ENCODE peak calls at places on chromosomes 12 and 14, in eight cellular contexts. One of them, this sample, is unnamed.

GRCh38 chr12:53152390-53152789 is 28.1 kb upstream of the ZNF740 start:
- DNase-seq in HCT116: no peak
- DNase-seq in A549: no peak
- DNase-seq in K562: no peak
- DNase-seq in endothelial cell of umbilical vein: no peak
- DNase-seq in GM12878: no peak
- DNase-seq in SK-N-SH: no peak
- DNase-seq in NB4: no peak
- DNase-seq in this sample: no peak

GRCh38 chr12:31600764-31601163 is 9.8 kb upstream of the DENND5B start:
- DNase-seq in HCT116: no peak
- DNase-seq in A549: no peak
- DNase-seq in K562: no peak
- DNase-seq in endothelial cell of umbilical vein: peak; percentile 86
- DNase-seq in GM12878: no peak
- DNase-seq in SK-N-SH: no peak
- DNase-seq in NB4: no peak
- DNase-seq in this sample: no peak

GRCh38 chr14:85514487-85514886 is 15.5 kb upstream of the FLRT2 start:
- DNase-seq in HCT116: no peak
- DNase-seq in A549: no peak
- DNase-seq in K562: no peak
- DNase-seq in endothelial cell of umbilical vein: no peak
- DNase-seq in GM12878: no peak
- DNase-seq in SK-N-SH: no peak
- DNase-seq in NB4: no peak
- DNase-seq in this sample: no peak

GRCh38 chr14:100307215-100308111 is 1.2 kb upstream of the SLC25A29 start:
- DNase-seq in HCT116: no peak
- DNase-seq in A549: no peak
- DNase-seq in K562: no peak
- DNase-seq in endothelial cell of umbilical vein: peak; percentile 22
- DNase-seq in GM12878: no peak
- DNase-seq in SK-N-SH: peak; percentile 78
- DNase-seq in NB4: peak; percentile 32
- DNase-seq in this sample: peak; percentile 52

GRCh38 chr14:100042328-100042727 is 22.9 kb upstream of the EVL start:
- DNase-seq in HCT116: no peak
- DNase-seq in A549: no peak
- DNase-seq in K562: no peak
- DNase-seq in endothelial cell of umbilical vein: no peak
- DNase-seq in GM12878: no peak
- DNase-seq in SK-N-SH: no peak
- DNase-seq in NB4: peak; percentile 76
- DNase-seq in this sample: no peak

GRCh38 chr14:97217094-97217885 is 420.1 kb downstream of the VRK1 start:
- DNase-seq in HCT116: no peak
- DNase-seq in A549: no peak
- DNase-seq in K562: no peak
- DNase-seq in endothelial cell of umbilical vein: no peak
- DNase-seq in GM12878: no peak
- DNase-seq in SK-N-SH: no peak
- DNase-seq in NB4: no peak
- DNase-seq in this sample: no peak

GRCh38 chr14:104550340-104550848 is 29.2 kb upstream of the C14orf180 start:
- DNase-seq in HCT116: no peak
- DNase-seq in A549: no peak
- DNase-seq in K562: no peak
- DNase-seq in endothelial cell of umbilical vein: no peak
- DNase-seq in GM12878: no peak
- DNase-seq in SK-N-SH: peak; percentile 19
- DNase-seq in NB4: no peak
- DNase-seq in this sample: no peak

GRCh38 chr14:35369701-35370191 is 34.8 kb downstream of the NFKBIA start:
- DNase-seq in HCT116: no peak
- DNase-seq in A549: peak; percentile 73
- DNase-seq in K562: no peak
- DNase-seq in endothelial cell of umbilical vein: no peak
- DNase-seq in GM12878: no peak
- DNase-seq in SK-N-SH: no peak
- DNase-seq in NB4: no peak
- DNase-seq in this sample: no peak

GRCh38 chr12:80590085-80590484 is 117.3 kb upstream of the MYF6 start:
- DNase-seq in HCT116: no peak
- DNase-seq in A549: no peak
- DNase-seq in K562: no peak
- DNase-seq in endothelial cell of umbilical vein: no peak
- DNase-seq in GM12878: no peak
- DNase-seq in SK-N-SH: no peak
- DNase-seq in NB4: no peak
- DNase-seq in this sample: no peak

GRCh38 chr12:90085491-90086274 is 377.0 kb upstream of the ATP2B1 start:
- DNase-seq in HCT116: no peak
- DNase-seq in A549: no peak
- DNase-seq in K562: no peak
- DNase-seq in endothelial cell of umbilical vein: no peak
- DNase-seq in GM12878: no peak
- DNase-seq in SK-N-SH: no peak
- DNase-seq in NB4: no peak
- DNase-seq in this sample: no peak

GRCh38 chr14:59890676-59891075 is 20.1 kb upstream of the RTN1 start:
- DNase-seq in HCT116: no peak
- DNase-seq in A549: no peak
- DNase-seq in K562: no peak
- DNase-seq in endothelial cell of umbilical vein: no peak
- DNase-seq in GM12878: no peak
- DNase-seq in SK-N-SH: no peak
- DNase-seq in NB4: no peak
- DNase-seq in this sample: no peak

GRCh38 chr14:93103392-93104080 is 12.2 kb downstream of the ITPK1 start:
- DNase-seq in HCT116: no peak
- DNase-seq in A549: no peak
- DNase-seq in K562: no peak
- DNase-seq in endothelial cell of umbilical vein: no peak
- DNase-seq in GM12878: peak; percentile 72
- DNase-seq in SK-N-SH: peak; percentile 9
- DNase-seq in NB4: peak; percentile 88
- DNase-seq in this sample: no peak

GRCh38 chr12:92927055-92927435 is 2.0 kb downstream of the EEA1 start:
- DNase-seq in HCT116: no peak
- DNase-seq in A549: peak; percentile 59
- DNase-seq in K562: no peak
- DNase-seq in endothelial cell of umbilical vein: peak; percentile 41
- DNase-seq in GM12878: peak; percentile 44
- DNase-seq in SK-N-SH: peak; percentile 25
- DNase-seq in NB4: peak; percentile 61
- DNase-seq in this sample: no peak

GRCh38 chr14:32400480-32400879 is 71.4 kb downstream of the AKAP6 start:
- DNase-seq in HCT116: no peak
- DNase-seq in A549: no peak
- DNase-seq in K562: no peak
- DNase-seq in endothelial cell of umbilical vein: no peak
- DNase-seq in GM12878: no peak
- DNase-seq in SK-N-SH: no peak
- DNase-seq in NB4: no peak
- DNase-seq in this sample: no peak

GRCh38 chr14:87952307-87953094 is 40.5 kb downstream of the GALC start:
- DNase-seq in HCT116: no peak
- DNase-seq in A549: no peak
- DNase-seq in K562: no peak
- DNase-seq in endothelial cell of umbilical vein: no peak
- DNase-seq in GM12878: no peak
- DNase-seq in SK-N-SH: no peak
- DNase-seq in NB4: peak; percentile 5
- DNase-seq in this sample: no peak

GRCh38 chr14:91383439-91383838 is 34.2 kb downstream of the CCDC88C start:
- DNase-seq in HCT116: no peak
- DNase-seq in A549: no peak
- DNase-seq in K562: no peak
- DNase-seq in endothelial cell of umbilical vein: no peak
- DNase-seq in GM12878: no peak
- DNase-seq in SK-N-SH: no peak
- DNase-seq in NB4: no peak
- DNase-seq in this sample: peak; percentile 48

GRCh38 chr12:50922820-50923219 is 29.5 kb upstream of the HIGD1C start:
- DNase-seq in HCT116: no peak
- DNase-seq in A549: no peak
- DNase-seq in K562: no peak
- DNase-seq in endothelial cell of umbilical vein: peak; percentile 47
- DNase-seq in GM12878: no peak
- DNase-seq in SK-N-SH: peak; percentile 36
- DNase-seq in NB4: no peak
- DNase-seq in this sample: no peak

GRCh38 chr14:23522643-23523198 is 28.8 kb downstream of the ZFHX2 start:
- DNase-seq in HCT116: no peak
- DNase-seq in A549: no peak
- DNase-seq in K562: no peak
- DNase-seq in endothelial cell of umbilical vein: no peak
- DNase-seq in GM12878: no peak
- DNase-seq in SK-N-SH: no peak
- DNase-seq in NB4: no peak
- DNase-seq in this sample: no peak

GRCh38 chr14:23517650-23518329 is 33.8 kb downstream of the ZFHX2 start:
- DNase-seq in HCT116: no peak
- DNase-seq in A549: no peak
- DNase-seq in K562: no peak
- DNase-seq in endothelial cell of umbilical vein: no peak
- DNase-seq in GM12878: no peak
- DNase-seq in SK-N-SH: no peak
- DNase-seq in NB4: no peak
- DNase-seq in this sample: no peak

GRCh38 chr14:23520899-23521521 is 30.6 kb downstream of the ZFHX2 start:
- DNase-seq in HCT116: no peak
- DNase-seq in A549: no peak
- DNase-seq in K562: no peak
- DNase-seq in endothelial cell of umbilical vein: no peak
- DNase-seq in GM12878: no peak
- DNase-seq in SK-N-SH: no peak
- DNase-seq in NB4: no peak
- DNase-seq in this sample: no peak

GRCh38 chr14:23521785-23522640 is 29.6 kb downstream of the ZFHX2 start:
- DNase-seq in HCT116: no peak
- DNase-seq in A549: no peak
- DNase-seq in K562: no peak
- DNase-seq in endothelial cell of umbilical vein: no peak
- DNase-seq in GM12878: no peak
- DNase-seq in SK-N-SH: no peak
- DNase-seq in NB4: no peak
- DNase-seq in this sample: no peak

DNA sequence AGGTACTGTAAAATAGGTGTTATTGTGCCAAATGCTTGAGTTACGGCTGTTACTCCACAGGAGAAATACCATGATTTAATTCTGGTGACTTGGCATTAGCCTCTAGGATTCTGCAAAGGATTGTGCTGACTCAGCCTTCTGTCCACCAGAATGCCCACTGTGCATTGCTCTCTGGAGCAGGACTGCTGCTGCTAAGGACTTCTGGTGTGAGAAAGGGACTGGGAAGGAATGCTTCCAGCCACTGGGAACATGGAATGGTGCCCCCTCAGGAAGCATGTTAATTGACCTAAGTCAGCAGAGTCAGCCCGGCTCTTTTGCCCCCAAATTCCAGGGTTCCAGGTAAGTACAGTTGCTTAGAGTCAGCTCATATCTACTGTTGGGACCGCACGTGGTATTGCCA is 32.8 kb downstream of the ZFHX2 start:
- DNase-seq in HCT116: no peak
- DNase-seq in A549: no peak
- DNase-seq in K562: no peak
- DNase-seq in endothelial cell of umbilical vein: no peak
- DNase-seq in GM12878: no peak
- DNase-seq in SK-N-SH: no peak
- DNase-seq in NB4: no peak
- DNase-seq in this sample: no peak
- TF ChIP-seq CTCF in HCT116: no peak
- TF ChIP-seq CTCF in A549: no peak
- TF ChIP-seq CTCF in K562: no peak
- TF ChIP-seq CTCF in endothelial cell of umbilical vein: no peak
- TF ChIP-seq CTCF in GM12878: no peak
- TF ChIP-seq CTCF in SK-N-SH: no peak
- TF ChIP-seq CTCF in NB4: no peak
- TF ChIP-seq CTCF in this sample: no peak

GRCh38 chr14:101762530-101763101 is 1.1 kb downstream of the PPP2R5C start:
- DNase-seq in HCT116: no peak
- DNase-seq in A549: no peak
- DNase-seq in K562: no peak
- DNase-seq in endothelial cell of umbilical vein: no peak
- DNase-seq in GM12878: no peak
- DNase-seq in SK-N-SH: no peak
- DNase-seq in NB4: no peak
- DNase-seq in this sample: no peak

GRCh38 chr14:101763941-101764709 is 2.6 kb downstream of the PPP2R5C start:
- DNase-seq in HCT116: no peak
- DNase-seq in A549: no peak
- DNase-seq in K562: no peak
- DNase-seq in endothelial cell of umbilical vein: no peak
- DNase-seq in GM12878: no peak
- DNase-seq in SK-N-SH: no peak
- DNase-seq in NB4: no peak
- DNase-seq in this sample: no peak

GRCh38 chr14:101761032-101761880 is at the start of gene PPP2R5C:
- DNase-seq in HCT116: peak; percentile 62
- DNase-seq in A549: peak; percentile 91
- DNase-seq in K562: peak; percentile 84
- DNase-seq in endothelial cell of umbilical vein: peak; percentile 83
- DNase-seq in GM12878: no peak
- DNase-seq in SK-N-SH: peak; percentile 96
- DNase-seq in NB4: peak; percentile 92
- DNase-seq in this sample: peak; percentile 83

GRCh38 chr14:101760138-101761011 is 1.1 kb upstream of the PPP2R5C start:
- DNase-seq in HCT116: peak; percentile 94
- DNase-seq in A549: peak; percentile 98
- DNase-seq in K562: peak; percentile 91
- DNase-seq in endothelial cell of umbilical vein: peak; percentile 99
- DNase-seq in GM12878: peak; percentile 82
- DNase-seq in SK-N-SH: peak; percentile 95
- DNase-seq in NB4: peak; percentile 95
- DNase-seq in this sample: peak; percentile 98

GRCh38 chr14:101761881-101762529 is 496 bp downstream of the PPP2R5C start:
- DNase-seq in HCT116: no peak
- DNase-seq in A549: no peak
- DNase-seq in K562: peak; percentile 56
- DNase-seq in endothelial cell of umbilical vein: peak; percentile 24
- DNase-seq in GM12878: no peak
- DNase-seq in SK-N-SH: peak; percentile 80
- DNase-seq in NB4: peak; percentile 28
- DNase-seq in this sample: no peak
- TF ChIP-seq MAX in HCT116: peak; percentile 54
- TF ChIP-seq MAX in A549: peak; percentile 50
- TF ChIP-seq MAX in K562: no peak
- TF ChIP-seq MAX in endothelial cell of umbilical vein: no peak
- TF ChIP-seq MAX in GM12878: no peak
- TF ChIP-seq MAX in SK-N-SH: no peak
- TF ChIP-seq MAX in NB4: no peak
- TF ChIP-seq MAX in this sample: no peak

GRCh38 chr12:116277393-116278258 is at the start of gene MED13L:
- DNase-seq in HCT116: peak; percentile 57
- DNase-seq in A549: peak; percentile 91
- DNase-seq in K562: peak; percentile 98
- DNase-seq in endothelial cell of umbilical vein: peak; percentile 82
- DNase-seq in GM12878: no peak
- DNase-seq in SK-N-SH: peak; percentile 99
- DNase-seq in NB4: peak; percentile 96
- DNase-seq in this sample: peak; percentile 85
- TF ChIP-seq CTCF in HCT116: no peak
- TF ChIP-seq CTCF in A549: peak; percentile 64
- TF ChIP-seq CTCF in K562: no peak
- TF ChIP-seq CTCF in endothelial cell of umbilical vein: peak; percentile 5
- TF ChIP-seq CTCF in GM12878: no peak
- TF ChIP-seq CTCF in SK-N-SH: peak; percentile 30
- TF ChIP-seq CTCF in NB4: no peak
- TF ChIP-seq CTCF in this sample: no peak

GRCh38 chr14:55103005-55103640 is 25.9 kb upstream of the LGALS3 start:
- DNase-seq in HCT116: peak; percentile 97
- DNase-seq in A549: peak; percentile 96
- DNase-seq in K562: peak; percentile 78
- DNase-seq in endothelial cell of umbilical vein: peak; percentile 86
- DNase-seq in GM12878: peak; percentile 95
- DNase-seq in SK-N-SH: no peak
- DNase-seq in NB4: peak; percentile 86
- DNase-seq in this sample: peak; percentile 77
- TF ChIP-seq MAX in HCT116: no peak
- TF ChIP-seq MAX in A549: peak; percentile 91
- TF ChIP-seq MAX in K562: peak; percentile 62
- TF ChIP-seq MAX in endothelial cell of umbilical vein: no peak
- TF ChIP-seq MAX in GM12878: peak; percentile 56
- TF ChIP-seq MAX in SK-N-SH: peak; percentile 52
- TF ChIP-seq MAX in NB4: peak; percentile 10
- TF ChIP-seq MAX in this sample: peak; percentile 30